ENCODE peak calls at places on chromosomes 2 and 18, in six cellular contexts. F is IMR-90, D is HEK293T, C is HepG2, W is K562, U is GM12878. I is an unnamed sample.

GRCh38 chr2:20563833-20564232 is 87.1 kb downstream of the HS1BP3 start:
- DNase-seq in F (peak), D (no peak), C (no peak), W (no peak), U (no peak), I (no peak)

GRCh38 chr18:50065039-50065438 is 129.9 kb downstream of the MYO5B start:
- DNase-seq in F (no peak), D (no peak), C (peak), W (no peak), U (no peak), I (no peak)

GRCh38 chr2:233152541-233152940 is 92.4 kb downstream of the INPP5D start:
- DNase-seq in F (peak), D (no peak), C (no peak), W (no peak), U (no peak), I (no peak)

GRCh38 chr2:3311601-3312000 is 66.0 kb downstream of the EIPR1 start:
- DNase-seq in F (no peak), D (no peak), C (no peak), W (no peak), U (no peak), I (no peak)

GRCh38 chr18:54888933-54889332 is 60.7 kb downstream of the RAB27B start:
- DNase-seq in F (peak), D (no peak), C (no peak), W (no peak), U (no peak), I (no peak)

GRCh38 chr2:237383991-237384671 is 29.8 kb downstream of the COL6A3 start:
- DNase-seq in F (peak), D (no peak), C (no peak), W (no peak), U (no peak), I (no peak)

GRCh38 chr2:9071032-9071431 is 67.5 kb upstream of the MBOAT2 start:
- DNase-seq in F (peak), D (no peak), C (peak), W (peak), U (no peak), I (peak)

GRCh38 chr18:6857305-6857704 is 127.8 kb downstream of the ARHGAP28 start:
- DNase-seq in F (peak), D (peak), C (no peak), W (no peak), U (no peak), I (no peak)

GRCh38 chr2:85930129-85931124 is 41.6 kb upstream of the ST3GAL5 start:
- DNase-seq in F (no peak), D (no peak), C (no peak), W (no peak), U (no peak), I (no peak)

GRCh38 chr2:47438084-47438483 is 35.1 kb downstream of the MSH2 start:
- DNase-seq in F (no peak), D (no peak), C (no peak), W (no peak), U (no peak), I (no peak)

GRCh38 chr2:223121317-223121716 is 69.3 kb downstream of the KCNE4 start:
- DNase-seq in F (no peak), D (no peak), C (no peak), W (no peak), U (no peak), I (no peak)

GRCh38 chr18:76445275-76445674 is 49.8 kb downstream of the ZNF516 start:
- DNase-seq in F (peak), D (no peak), C (no peak), W (no peak), U (no peak), I (peak)

GRCh38 chr2:205925373-205926337 is 160.3 kb downstream of the INO80D start:
- DNase-seq in F (peak), D (peak), C (peak), W (peak), U (no peak), I (peak)

GRCh38 chr2:25076749-25077148 is 34.9 kb downstream of the EFR3B start:
- DNase-seq in F (no peak), D (no peak), C (no peak), W (no peak), U (no peak), I (no peak)

GRCh38 chr18:40692871-40693270 is 1262.2 kb upstream of the PIK3C3 start:
- DNase-seq in F (peak), D (no peak), C (no peak), W (no peak), U (no peak), I (no peak)

GRCh38 chr18:62379051-62379450 is 53.9 kb downstream of the TNFRSF11A start:
- DNase-seq in F (no peak), D (no peak), C (no peak), W (no peak), U (no peak), I (no peak)

GRCh38 chr18:78587626-78588600 is 391.7 kb upstream of the SALL3 start:
- DNase-seq in F (no peak), D (no peak), C (no peak), W (no peak), U (no peak), I (no peak)

GRCh38 chr2:19300961-19301360 is 57.5 kb downstream of the OSR1 start:
- DNase-seq in F (peak), D (no peak), C (no peak), W (no peak), U (no peak), I (no peak)

GRCh38 chr2:195477248-195477995 is 179.6 kb upstream of the SLC39A10 start:
- DNase-seq in F (peak), D (no peak), C (no peak), W (no peak), U (no peak), I (no peak)

GRCh38 chr2:78553866-78554647 is 471.4 kb upstream of the REG3G start:
- DNase-seq in F (no peak), D (no peak), C (no peak), W (no peak), U (no peak), I (no peak)

GRCh38 chr2:117856415-117857210 is 42.1 kb downstream of the DDX18 start:
- DNase-seq in F (peak), D (no peak), C (peak), W (no peak), U (no peak), I (peak)

GRCh38 chr2:238916176-238916874 is 68.4 kb downstream of the TWIST2 start:
- DNase-seq in F (no peak), D (no peak), C (no peak), W (no peak), U (no peak), I (no peak)

GRCh38 chr2:46814562-46814961 is 101.0 kb downstream of the MCFD2 start:
- DNase-seq in F (no peak), D (no peak), C (no peak), W (no peak), U (no peak), I (no peak)

DNA sequence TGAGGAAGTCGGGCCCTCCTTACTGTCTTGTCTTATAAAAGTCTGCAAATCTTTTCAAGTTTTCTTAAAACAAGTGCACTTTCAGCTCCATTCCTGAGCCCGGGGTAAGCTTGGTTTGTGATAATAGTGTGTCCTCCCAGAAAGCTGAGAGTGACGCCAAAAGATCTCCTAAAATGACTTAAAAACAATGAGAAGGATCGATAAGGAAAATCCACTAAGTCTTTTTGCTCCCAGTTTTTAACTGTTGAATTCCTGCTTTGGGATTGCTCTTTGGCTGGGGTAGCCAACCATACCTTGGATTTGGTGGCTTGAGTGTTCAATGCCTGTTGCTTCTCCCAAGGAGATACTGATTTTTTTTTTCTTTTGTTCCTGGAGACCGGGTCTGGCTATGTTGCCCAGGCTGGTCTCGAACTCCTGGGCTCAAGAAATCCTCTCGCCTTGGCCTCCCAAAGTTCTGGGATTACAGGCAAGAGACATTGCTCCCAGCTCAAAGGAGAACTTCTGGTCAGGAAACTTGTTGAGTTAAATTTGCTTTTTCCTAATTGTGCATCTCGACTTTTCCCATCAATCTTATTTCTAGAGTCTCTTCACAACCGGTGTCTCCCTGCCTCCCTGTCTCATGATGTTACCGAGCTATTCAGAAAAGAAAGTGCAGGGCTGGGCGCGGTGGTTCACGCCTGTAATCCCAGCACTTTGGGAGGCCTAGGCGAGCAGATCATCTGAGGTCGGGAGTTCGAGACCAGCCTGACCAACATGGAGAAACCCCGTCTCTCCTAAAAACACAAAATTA is 3.0 kb downstream of the TGIF1 start:
- DNase-seq in F (peak), D (no peak), C (no peak), W (no peak), U (no peak), I (no peak)
- TF ChIP-seq BHLHE40 in F (no peak), D (no peak), C (no peak), W (no peak), U (no peak), I (no peak)

GRCh38 chr2:39718483-39718882 is 52.8 kb downstream of the TMEM178A start:
- DNase-seq in F (no peak), D (no peak), C (peak), W (no peak), U (no peak), I (no peak)

GRCh38 chr2:39723497-39723896 is 55.6 kb downstream of the THUMPD2 start:
- DNase-seq in F (no peak), D (no peak), C (no peak), W (no peak), U (no peak), I (no peak)

GRCh38 chr2:39715822-39716221 is 50.1 kb downstream of the TMEM178A start:
- DNase-seq in F (no peak), D (no peak), C (no peak), W (no peak), U (no peak), I (no peak)

GRCh38 chr2:39717067-39717466 is 51.4 kb downstream of the TMEM178A start:
- DNase-seq in F (no peak), D (no peak), C (peak), W (no peak), U (no peak), I (no peak)

GRCh38 chr2:39719317-39719716 is 53.6 kb downstream of the TMEM178A start:
- DNase-seq in F (no peak), D (no peak), C (no peak), W (no peak), U (no peak), I (no peak)
- TF ChIP-seq BHLHE40 in F (no peak), D (no peak), C (no peak), W (no peak), U (no peak), I (no peak)

GRCh38 chr2:200625317-200625716 is 39.5 kb downstream of the AOX1 start:
- DNase-seq in F (peak), D (no peak), C (peak), W (no peak), U (no peak), I (no peak)

GRCh38 chr2:200627110-200627770 is 41.4 kb downstream of the AOX1 start:
- DNase-seq in F (no peak), D (no peak), C (no peak), W (no peak), U (no peak), I (no peak)

GRCh38 chr2:200622106-200622505 is 36.3 kb downstream of the AOX1 start:
- DNase-seq in F (peak), D (no peak), C (no peak), W (no peak), U (no peak), I (no peak)

GRCh38 chr2:200625958-200626363 is 40.1 kb downstream of the AOX1 start:
- DNase-seq in F (peak), D (no peak), C (no peak), W (no peak), U (no peak), I (no peak)

GRCh38 chr2:200624660-200625059 is 38.8 kb downstream of the AOX1 start:
- DNase-seq in F (peak), D (no peak), C (peak), W (no peak), U (no peak), I (peak)
- TF ChIP-seq BHLHE40 in F (peak), D (no peak), C (no peak), W (no peak), U (no peak), I (no peak)

DNA sequence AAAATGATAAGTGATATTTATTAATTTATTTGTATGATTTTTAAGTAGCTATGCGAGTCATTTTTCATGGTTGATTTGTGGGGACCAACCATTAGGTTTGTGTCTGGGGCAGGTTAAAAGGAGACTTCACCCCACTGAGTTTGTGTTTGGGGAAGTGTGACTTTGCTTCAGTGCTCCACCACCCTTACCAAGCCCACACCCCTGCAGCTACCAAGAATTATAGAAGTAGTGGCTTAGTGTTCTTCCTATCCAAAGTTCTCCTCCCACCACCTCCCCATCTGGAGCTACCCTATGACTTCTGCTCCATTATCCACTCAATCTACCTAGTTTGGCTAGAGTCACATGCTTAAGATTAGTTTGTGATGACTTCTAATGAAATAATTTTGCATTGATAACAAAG is 182.1 kb upstream of the ZEB2 start:
- DNase-seq in F (no peak), D (no peak), C (no peak), W (no peak), U (no peak), I (no peak)
- TF ChIP-seq BHLHE40 in F (no peak), D (no peak), C (no peak), W (no peak), U (no peak), I (no peak)

GRCh38 chr2:231429152-231429551 is 33.6 kb downstream of the B3GNT7 start:
- DNase-seq in F (no peak), D (no peak), C (no peak), W (no peak), U (no peak), I (no peak)
- TF ChIP-seq BHLHE40 in F (no peak), D (no peak), C (no peak), W (no peak), U (no peak), I (no peak)

DNA sequence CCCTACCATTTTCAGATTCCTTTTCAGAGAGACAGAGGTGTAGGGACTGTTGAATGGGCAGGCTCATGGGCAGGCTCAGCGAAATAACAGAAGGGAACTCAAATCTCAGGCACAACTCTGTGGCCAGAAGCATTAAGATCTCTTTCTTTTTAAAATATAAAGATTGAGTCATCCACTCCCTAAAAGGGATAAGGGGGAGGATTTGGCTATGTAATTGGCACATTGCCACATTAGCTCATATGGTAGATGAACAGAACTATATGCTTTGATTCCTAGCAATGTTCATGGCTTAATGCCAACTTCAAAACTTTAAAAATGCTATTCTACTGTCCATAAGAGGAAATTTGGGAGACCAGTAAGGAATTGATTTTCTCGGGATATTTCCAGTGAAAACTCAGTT is 53.8 kb upstream of the SLC5A7 start:
- DNase-seq in F (no peak), D (no peak), C (no peak), W (no peak), U (no peak), I (no peak)
- TF ChIP-seq BHLHE40 in F (no peak), D (no peak), C (no peak), W (no peak), U (no peak), I (no peak)

GRCh38 chr2:187500585-187501359 is 52.7 kb upstream of the CALCRL start:
- DNase-seq in F (peak), D (peak), C (peak), W (peak), U (no peak), I (peak)

GRCh38 chr2:187497858-187498463 is 49.9 kb upstream of the CALCRL start:
- DNase-seq in F (no peak), D (no peak), C (no peak), W (no peak), U (no peak), I (no peak)

GRCh38 chr2:187502467-187502866 is 51.8 kb downstream of the TFPI start:
- DNase-seq in F (no peak), D (no peak), C (no peak), W (no peak), U (no peak), I (no peak)

GRCh38 chr2:187497140-187497539 is 49.1 kb upstream of the CALCRL start:
- DNase-seq in F (no peak), D (no peak), C (no peak), W (no peak), U (no peak), I (no peak)

GRCh38 chr2:187499941-187500532 is 52.0 kb upstream of the CALCRL start:
- DNase-seq in F (peak), D (peak), C (peak), W (peak), U (no peak), I (peak)
- TF ChIP-seq BHLHE40 in F (no peak), D (no peak), C (peak), W (no peak), U (no peak), I (no peak)

DNA sequence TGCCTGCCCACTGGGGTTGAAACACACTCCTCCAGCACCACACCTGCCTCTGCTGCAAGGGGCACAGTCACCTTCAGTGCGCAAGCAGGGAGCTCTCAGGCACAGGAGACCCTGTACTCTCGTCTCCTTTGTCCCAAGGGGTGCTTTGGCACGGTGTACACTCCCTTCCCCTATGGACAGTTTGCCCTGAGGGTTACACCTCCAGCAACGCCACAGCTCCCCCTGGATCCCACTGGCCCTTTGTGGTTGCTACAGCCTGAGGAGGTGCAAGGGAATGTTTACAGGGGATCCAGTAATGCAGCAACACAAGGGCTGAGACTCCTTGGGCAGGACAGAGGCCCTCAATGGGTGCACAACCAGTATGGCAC is 45.2 kb upstream of the FAM117B start:
- DNase-seq in F (no peak), D (no peak), C (peak), W (no peak), U (no peak), I (no peak)
- TF ChIP-seq BHLHE40 in F (no peak), D (no peak), C (no peak), W (no peak), U (no peak), I (no peak)

DNA sequence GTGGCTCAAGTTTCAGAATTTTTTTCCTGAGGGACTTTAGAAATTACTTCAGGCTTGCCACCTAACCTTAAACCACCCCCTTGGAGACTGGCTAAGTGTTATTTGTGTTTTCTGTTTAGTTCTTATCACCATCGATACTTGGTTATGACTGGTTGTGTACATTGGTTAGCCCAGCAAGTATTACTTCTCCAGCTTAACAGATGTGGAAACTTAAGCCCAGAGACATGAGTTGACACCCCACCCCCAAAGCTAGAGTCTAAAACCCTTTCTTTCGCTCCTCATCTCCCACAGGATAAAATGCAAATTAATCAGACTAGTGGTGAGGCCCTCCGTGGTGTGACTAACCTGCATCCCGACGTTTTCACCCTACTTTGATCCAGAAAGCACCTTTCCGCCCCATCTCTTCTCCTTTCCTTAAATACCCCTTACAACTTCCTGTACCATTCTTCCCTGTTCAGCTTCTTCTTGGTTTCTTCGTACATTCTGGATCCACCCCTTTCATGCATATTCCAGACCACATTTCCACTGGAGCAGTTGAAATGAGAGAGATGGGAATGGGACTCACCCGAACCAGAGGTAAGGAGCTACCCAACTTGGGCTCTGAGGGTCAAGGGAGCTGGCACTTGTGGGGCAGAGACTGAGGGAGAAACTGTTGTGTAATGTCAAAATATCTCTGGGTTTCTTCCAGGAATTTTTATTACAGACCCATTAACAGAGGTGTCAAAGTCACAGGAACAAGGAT is 819 bp upstream of the MAP3K2 start:
- DNase-seq in F (peak), D (no peak), C (no peak), W (no peak), U (no peak), I (no peak)
- TF ChIP-seq BHLHE40 in F (no peak), D (no peak), C (no peak), W (no peak), U (no peak), I (no peak)